ENCODE peak calls at places on chromosomes 3 and 15, in ten cellular contexts. O is left ventricle myocardium inferior; F is uterus; Z is CD8-positive, alpha-beta T cell; D is esophagus muscularis mucosa; G is Panc1; P is kidney epithelial cell; B is mammary epithelial cell; M is psoas muscle; K is testis. V is an unnamed sample.
A peak's percentile ranks its signal among the peaks of the same experiment; 100 is the strongest.

GRCh38 chr15:93028632-93029612 is 60.1 kb downstream of the RGMA start:
- DNase-seq in O (peak; percentile 84), F (peak; percentile 80), Z (no peak), D (peak; percentile 96), G (no peak), P (peak; percentile 26), B (peak; percentile 90), M (peak; percentile 95), K (peak; percentile 72), V (no peak)

GRCh38 chr3:39065197-39065596 is 13.4 kb downstream of the WDR48 start:
- DNase-seq in O (no peak), F (no peak), Z (peak; percentile 19), D (no peak), G (peak; percentile 18), P (peak; percentile 32), B (peak; percentile 16), M (no peak), K (peak; percentile 28), V (peak; percentile 15)

GRCh38 chr3:32440481-32441350 is 49.1 kb downstream of the CMTM7 start:
- DNase-seq in O (no peak), F (no peak), Z (no peak), D (peak; percentile 60), G (no peak), P (peak; percentile 59), B (peak; percentile 83), M (no peak), K (no peak), V (no peak)

GRCh38 chr15:47876986-47877385 is 159.7 kb downstream of the SEMA6D start:
- DNase-seq in O (no peak), F (no peak), Z (no peak), D (no peak), G (no peak), P (no peak), B (no peak), M (no peak), K (no peak), V (no peak)

GRCh38 chr3:50423543-50423942 is 64.2 kb upstream of the TMEM115 start:
- DNase-seq in O (no peak), F (no peak), Z (no peak), D (no peak), G (no peak), P (no peak), B (no peak), M (no peak), K (no peak), V (no peak)

GRCh38 chr15:23565395-23566069 is at the start of gene MKRN3:
- DNase-seq in O (no peak), F (no peak), Z (peak; percentile 25), D (no peak), G (peak; percentile 66), P (no peak), B (no peak), M (peak; percentile 70), K (peak; percentile 71), V (no peak)

GRCh38 chr3:101725890-101726275 is 1.5 kb downstream of the CEP97 start:
- DNase-seq in O (no peak), F (no peak), Z (no peak), D (no peak), G (no peak), P (no peak), B (no peak), M (no peak), K (no peak), V (no peak)

GRCh38 chr3:64305731-64306130 is 80.5 kb upstream of the PRICKLE2 start:
- DNase-seq in O (no peak), F (no peak), Z (no peak), D (no peak), G (no peak), P (no peak), B (no peak), M (no peak), K (no peak), V (no peak)

GRCh38 chr3:24503499-24504176 is 9.0 kb upstream of the THRB start:
- DNase-seq in O (no peak), F (no peak), Z (no peak), D (no peak), G (no peak), P (no peak), B (no peak), M (no peak), K (no peak), V (no peak)

GRCh38 chr3:24500806-24501205 is 6.2 kb upstream of the THRB start:
- DNase-seq in O (no peak), F (no peak), Z (no peak), D (no peak), G (no peak), P (no peak), B (no peak), M (no peak), K (no peak), V (no peak)

GRCh38 chr3:24504765-24505164 is 10.1 kb upstream of the THRB start:
- DNase-seq in O (no peak), F (no peak), Z (no peak), D (no peak), G (no peak), P (no peak), B (no peak), M (no peak), K (no peak), V (no peak)

GRCh38 chr3:24499991-24500390 is 5.3 kb upstream of the THRB start:
- DNase-seq in O (no peak), F (no peak), Z (no peak), D (no peak), G (no peak), P (no peak), B (no peak), M (no peak), K (no peak), V (no peak)

GRCh38 chr3:24502690-24503089 is 8.0 kb upstream of the THRB start:
- DNase-seq in O (no peak), F (no peak), Z (no peak), D (no peak), G (no peak), P (no peak), B (peak; percentile 80), M (no peak), K (no peak), V (no peak)
- H3K27me3 ChIP-seq in O (no peaks in the 10 kb centered on the region), F (no peaks in the 10 kb centered on the region), Z (no peaks in the 10 kb centered on the region), D (no peaks in the 10 kb centered on the region), G (no peaks in the 10 kb centered on the region), P (no peaks in the 10 kb centered on the region), B (no peaks in the 10 kb centered on the region), M (no peaks in the 10 kb centered on the region), K (no peaks in the 10 kb centered on the region), V (no peaks in the 10 kb centered on the region)

GRCh38 chr3:194637066-194637465 is 3.8 kb upstream of the TMEM44 start:
- DNase-seq in O (no peak), F (no peak), Z (no peak), D (no peak), G (no peak), P (no peak), B (peak; percentile 24), M (no peak), K (no peak), V (no peak)

GRCh38 chr3:194642769-194643168 is 9.6 kb upstream of the TMEM44 start:
- DNase-seq in O (no peak), F (no peak), Z (no peak), D (no peak), G (no peak), P (no peak), B (no peak), M (no peak), K (no peak), V (no peak)

GRCh38 chr3:194638991-194639605 is 5.9 kb upstream of the TMEM44 start:
- DNase-seq in O (no peak), F (no peak), Z (no peak), D (no peak), G (no peak), P (no peak), B (no peak), M (no peak), K (no peak), V (no peak)

GRCh38 chr3:194637541-194638400 is 4.6 kb upstream of the TMEM44 start:
- DNase-seq in O (no peak), F (no peak), Z (no peak), D (no peak), G (no peak), P (no peak), B (no peak), M (no peak), K (no peak), V (no peak)

DNA sequence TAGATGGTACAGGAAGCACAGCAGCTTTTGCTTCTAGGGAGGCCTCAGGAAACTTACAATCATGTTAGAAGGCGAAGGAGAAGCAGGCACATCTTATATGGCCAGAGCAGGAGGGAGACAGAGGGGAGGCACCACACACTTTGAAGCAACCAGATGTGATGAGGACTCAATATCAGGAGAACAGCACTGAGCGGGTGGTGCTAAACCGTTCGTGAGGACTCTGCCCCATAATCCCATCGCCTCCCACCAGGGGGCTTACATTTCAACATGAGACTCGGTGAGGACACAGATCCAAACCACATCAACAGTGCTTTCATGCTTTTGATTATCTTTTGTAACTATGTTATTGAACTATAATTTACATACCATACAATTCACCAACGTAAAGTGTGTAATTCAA is 7.6 kb upstream of the TMEM44 start:
- DNase-seq in O (no peak), F (no peak), Z (peak; percentile 56), D (no peak), G (no peak), P (no peak), B (no peak), M (no peak), K (no peak), V (no peak)
- TF ChIP-seq CTCF in O (no peak), F (no peak), Z (peak; percentile 44), D (no peak), G (no peak), P (peak; percentile 39), B (no peak), M (peak; percentile 4), K (no peak), V (peak; percentile 30)

DNA sequence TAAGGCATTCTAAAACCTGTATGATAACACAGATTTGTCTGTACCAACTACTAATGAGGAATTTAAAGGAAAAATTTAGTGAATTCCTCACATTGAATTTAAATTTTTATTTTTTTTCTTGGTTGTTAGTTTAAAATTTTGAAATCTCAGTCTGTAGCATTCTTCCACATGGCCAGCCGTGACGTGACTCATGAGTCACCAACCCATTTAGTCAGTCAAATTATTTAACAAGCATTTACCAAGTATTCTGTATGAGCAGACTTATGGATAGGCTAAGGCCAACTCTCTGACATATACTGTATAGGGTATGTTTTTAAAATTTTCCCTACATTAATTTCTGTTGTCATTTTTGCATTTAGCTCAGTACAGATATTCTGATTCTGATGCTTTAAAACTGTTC is 112.9 kb downstream of the CNTN4 start:
- DNase-seq in O (no peak), F (no peak), Z (no peak), D (no peak), G (no peak), P (no peak), B (no peak), M (no peak), K (no peak), V (no peak)
- H3K4me3 ChIP-seq in O (no peak overlapping the region), F (no peak overlapping the region), Z (no peak overlapping the region), D (no peak overlapping the region), G (no peak overlapping the region), P (no peak overlapping the region), B (no peak overlapping the region), M (no peak overlapping the region), K (no peak overlapping the region), V (no peak overlapping the region)

DNA sequence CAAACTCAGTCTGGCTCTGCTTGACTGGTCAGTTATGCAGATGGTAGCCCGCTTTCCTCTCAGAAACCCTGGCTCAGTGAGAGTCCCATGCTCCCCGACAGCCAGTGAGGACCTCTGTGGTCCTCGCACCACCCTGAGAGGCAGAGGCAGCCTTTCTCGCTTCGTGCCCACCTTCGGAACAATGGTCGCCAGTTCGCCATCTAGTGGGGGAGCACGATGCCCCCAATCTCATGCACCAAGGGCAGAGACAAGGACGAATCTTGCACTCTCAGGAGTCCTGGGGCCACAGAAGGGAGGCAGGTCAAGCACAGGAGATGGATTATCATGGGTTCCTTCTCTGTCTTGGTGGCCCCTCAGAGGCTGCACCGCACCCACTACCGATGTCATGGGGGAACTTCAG is 75.2 kb downstream of the RHCG start:
- DNase-seq in O (no peak), F (no peak), Z (no peak), D (no peak), G (no peak), P (no peak), B (no peak), M (no peak), K (no peak), V (no peak)
- H3K27me3 ChIP-seq in O (peaks cover 98% of the 10 kb centered on the region), F (no peaks in the 10 kb centered on the region), Z (peaks cover 13% of the 10 kb centered on the region), D (peaks cover 6% of the 10 kb centered on the region), G (peaks cover 2% of the 10 kb centered on the region), P (peaks cover 41% of the 10 kb centered on the region), B (peaks cover 9% of the 10 kb centered on the region), M (no peaks in the 10 kb centered on the region), K (no peaks in the 10 kb centered on the region), V (peaks cover 1% of the 10 kb centered on the region)